ENCODE peak calls at places on chromosomes 5 and 9, in five cellular contexts. E is stimulated activated naive CD4-positive, alpha-beta T cell; W is neural progenitor cell; T is right lobe of liver; R is T follicular helper cell. H is an unnamed sample.
A peak's percentile ranks its signal among the peaks of the same experiment; 100 is the strongest.

GRCh38 chr9:115157245-115157674 is 39.3 kb upstream of the TNC start:
- DNase-seq in E (no peak), W (no peak), T (no peak), R (no peak), H (no peak)

GRCh38 chr9:110871736-110872135 is 166.5 kb downstream of the LPAR1 start:
- DNase-seq in E (no peak), W (no peak), T (no peak), R (no peak), H (no peak)

GRCh38 chr9:114289571-114290481 is 33.1 kb upstream of the ORM1 start:
- DNase-seq in E (no peak), W (no peak), T (peak; percentile 43), R (no peak), H (no peak)

GRCh38 chr5:171137768-171138540 is 171.1 kb upstream of the TLX3 start:
- DNase-seq in E (no peak), W (no peak), T (no peak), R (no peak), H (no peak)

GRCh38 chr5:135010502-135011354 is 23.3 kb downstream of the PITX1 start:
- DNase-seq in E (no peak), W (no peak), T (no peak), R (no peak), H (no peak)

GRCh38 chr9:113012492-113012891 is 500 bp upstream of the ZNF883 start:
- DNase-seq in E (no peak), W (no peak), T (no peak), R (no peak), H (no peak)

GRCh38 chr5:58405175-58405574 is 54.7 kb downstream of the PLK2 start:
- DNase-seq in E (no peak), W (no peak), T (no peak), R (no peak), H (no peak)

GRCh38 chr9:6197330-6197729 is 18.3 kb upstream of the IL33 start:
- DNase-seq in E (no peak), W (peak; percentile 63), T (no peak), R (no peak), H (no peak)

GRCh38 chr5:149839761-149840160 is 104.8 kb downstream of the PDE6A start:
- DNase-seq in E (no peak), W (no peak), T (no peak), R (no peak), H (no peak)

GRCh38 chr5:139799359-139799758 is 3.8 kb downstream of the PSD2 start:
- DNase-seq in E (no peak), W (no peak), T (no peak), R (no peak), H (no peak)

GRCh38 chr9:105483618-105484017 is 35.8 kb downstream of the FSD1L start:
- DNase-seq in E (no peak), W (no peak), T (no peak), R (no peak), H (no peak)

GRCh38 chr9:11933926-11934325 is 759.3 kb upstream of the TYRP1 start:
- DNase-seq in E (no peak), W (no peak), T (no peak), R (no peak), H (no peak)

GRCh38 chr5:6525910-6526309 is 77.3 kb downstream of the UBE2QL1 start:
- DNase-seq in E (no peak), W (peak; percentile 58), T (no peak), R (no peak), H (no peak)

GRCh38 chr5:137448868-137449267 is 50.3 kb downstream of the SPOCK1 start:
- DNase-seq in E (no peak), W (no peak), T (no peak), R (no peak), H (no peak)

GRCh38 chr9:14846871-14847311 is 63.3 kb downstream of the FREM1 start:
- DNase-seq in E (peak; percentile 17), W (peak; percentile 85), T (peak; percentile 54), R (peak; percentile 10), H (no peak)

GRCh38 chr5:179599100-179599499 is 24.4 kb downstream of the HNRNPH1 start:
- DNase-seq in E (no peak), W (no peak), T (no peak), R (no peak), H (no peak)

GRCh38 chr9:109600142-109600541 is 102.0 kb upstream of the PTPN3 start:
- DNase-seq in E (no peak), W (no peak), T (no peak), R (no peak), H (no peak)

GRCh38 chr5:116733995-116734716 is 159.5 kb upstream of the SEMA6A start:
- DNase-seq in E (no peak), W (peak; percentile 10), T (no peak), R (no peak), H (no peak)

GRCh38 chr5:44546283-44546682 is 157.1 kb upstream of the FGF10 start:
- DNase-seq in E (no peak), W (no peak), T (no peak), R (no peak), H (no peak)

GRCh38 chr9:15837079-15837679 is 284.3 kb downstream of the CCDC171 start:
- DNase-seq in E (no peak), W (peak; percentile 69), T (no peak), R (no peak), H (no peak)

GRCh38 chr9:6007770-6008168 is 7.7 kb downstream of the RANBP6 start:
- DNase-seq in E (peak; percentile 81), W (peak; percentile 96), T (peak; percentile 84), R (peak; percentile 76), H (peak; percentile 75)

GRCh38 chr9:80552931-80553330 is 981.2 kb downstream of the TLE4 start:
- DNase-seq in E (no peak), W (no peak), T (peak; percentile 49), R (no peak), H (no peak)

GRCh38 chr9:137139468-137140150 is 655 bp downstream of the GRIN1 start:
- DNase-seq in E (no peak), W (no peak), T (no peak), R (no peak), H (no peak)

H was measured in T-helper 22 cell.